ENCODE peak calls at places on chromosomes 1 and 21, in five cellular contexts. O is uterus, Q is lower lobe of right lung, J is Calu3, A is WTC11. Y is an unnamed sample.
A peak's percentile ranks its signal among the peaks of the same experiment; 100 is the strongest.

GRCh38 chr1:2604156-2604853 is 17.7 kb downstream of the PRXL2B start:
- DNase-seq in O (no peak), A (no peak), Q (no peak), J (no peak), Y (peak; percentile 13)

GRCh38 chr1:232123775-232124659 is 497.4 kb downstream of the DISC1 start:
- DNase-seq in O (no peak), Q (no peak), A (no peak), J (no peak), Y (no peak)

GRCh38 chr1:112358798-112359408 is 37.1 kb upstream of the CTTNBP2NL start:
- DNase-seq in J (peak; percentile 47), Q (peak; percentile 77), O (peak; percentile 83), A (peak; percentile 77), Y (peak; percentile 76)

GRCh38 chr1:47782414-47783165 is 214.6 kb downstream of the TRABD2B start:
- DNase-seq in Q (no peak), A (no peak), O (no peak), J (no peak), Y (no peak)

GRCh38 chr1:225700164-225700740 is 47.3 kb upstream of the ENAH start:
- DNase-seq in Q (no peak), O (no peak), J (peak; percentile 76), A (no peak), Y (no peak)

GRCh38 chr1:110159160-110159559 is 8.9 kb downstream of the SLC6A17 start:
- DNase-seq in J (no peak), O (no peak), A (no peak), Q (no peak), Y (no peak)

GRCh38 chr1:173451981-173452380 is 25.2 kb upstream of the PRDX6 start:
- DNase-seq in O (no peak), A (no peak), J (no peak), Q (peak; percentile 54), Y (no peak)

GRCh38 chr1:201594575-201595245 is 55.8 kb downstream of the NAV1 start:
- DNase-seq in O (peak; percentile 37), A (peak; percentile 81), Q (peak; percentile 46), J (peak; percentile 24), Y (no peak)

GRCh38 chr1:10402729-10403274 is 3.9 kb downstream of the PGD start:
- DNase-seq in O (no peak), J (no peak), Q (no peak), A (no peak), Y (no peak)

GRCh38 chr1:150364231-150365003 is 470 bp downstream of the RPRD2 start:
- DNase-seq in A (peak; percentile 80), Q (peak; percentile 90), J (peak; percentile 86), O (peak; percentile 79), Y (peak; percentile 76)
- TF ChIP-seq CTCF in A (no peak), Q (no peak), J (no peak), O (no peak), Y (no peak)

DNA sequence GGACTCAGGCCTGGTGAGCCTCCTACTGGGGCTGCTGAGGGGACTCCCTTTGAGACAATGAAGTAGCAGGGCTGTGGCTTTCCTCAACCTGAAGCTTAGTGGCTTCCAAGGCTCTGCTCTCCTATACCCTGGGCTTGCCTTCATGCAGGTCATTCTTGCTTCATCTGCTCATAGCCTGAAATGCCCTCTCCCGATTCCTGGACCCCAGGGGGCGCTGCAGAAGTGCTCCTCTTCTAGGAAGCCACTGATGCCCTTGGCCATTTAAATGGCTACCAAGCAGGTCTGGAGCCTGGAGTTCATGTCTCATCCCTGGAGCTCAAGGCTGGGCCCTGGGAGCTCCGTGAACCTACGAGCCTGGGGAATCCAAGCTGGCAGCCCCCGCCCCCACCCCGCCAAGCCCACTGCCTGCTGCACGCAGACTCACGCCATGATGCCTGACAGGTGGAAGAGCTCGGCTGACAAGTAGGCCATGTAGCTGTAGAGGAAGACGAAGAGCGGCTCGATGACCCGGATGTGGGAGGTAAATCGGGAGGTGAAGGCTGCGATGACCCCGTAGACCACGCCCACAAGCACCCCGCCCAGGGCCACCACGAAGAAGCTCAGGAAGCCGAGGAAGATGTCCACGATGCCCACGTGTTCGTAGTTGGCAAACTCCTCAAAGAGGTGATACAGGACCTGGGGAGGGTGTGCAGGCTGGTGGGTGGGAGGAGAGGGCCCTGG is 45.7 kb downstream of the SLC9A1 start:
- DNase-seq in A (peak; percentile 85), O (no peak), J (peak; percentile 45), Q (no peak), Y (peak; percentile 59)
- TF ChIP-seq CTCF in A (peak; percentile 22), O (no peak), J (no peak), Q (peak; percentile 17), Y (no peak)

GRCh38 chr21:30042443-30042842 is 102.6 kb upstream of the GRIK1 start:
- DNase-seq in Q (no peak), O (no peak), J (no peak), A (no peak), Y (no peak)

GRCh38 chr21:30044447-30045064 is 104.8 kb upstream of the GRIK1 start:
- DNase-seq in O (no peak), Q (no peak), A (no peak), J (peak; percentile 2), Y (peak; percentile 18)
- TF ChIP-seq CTCF in O (peak; percentile 47), Q (peak; percentile 78), A (peak; percentile 39), J (peak; percentile 46), Y (peak; percentile 82)

DNA sequence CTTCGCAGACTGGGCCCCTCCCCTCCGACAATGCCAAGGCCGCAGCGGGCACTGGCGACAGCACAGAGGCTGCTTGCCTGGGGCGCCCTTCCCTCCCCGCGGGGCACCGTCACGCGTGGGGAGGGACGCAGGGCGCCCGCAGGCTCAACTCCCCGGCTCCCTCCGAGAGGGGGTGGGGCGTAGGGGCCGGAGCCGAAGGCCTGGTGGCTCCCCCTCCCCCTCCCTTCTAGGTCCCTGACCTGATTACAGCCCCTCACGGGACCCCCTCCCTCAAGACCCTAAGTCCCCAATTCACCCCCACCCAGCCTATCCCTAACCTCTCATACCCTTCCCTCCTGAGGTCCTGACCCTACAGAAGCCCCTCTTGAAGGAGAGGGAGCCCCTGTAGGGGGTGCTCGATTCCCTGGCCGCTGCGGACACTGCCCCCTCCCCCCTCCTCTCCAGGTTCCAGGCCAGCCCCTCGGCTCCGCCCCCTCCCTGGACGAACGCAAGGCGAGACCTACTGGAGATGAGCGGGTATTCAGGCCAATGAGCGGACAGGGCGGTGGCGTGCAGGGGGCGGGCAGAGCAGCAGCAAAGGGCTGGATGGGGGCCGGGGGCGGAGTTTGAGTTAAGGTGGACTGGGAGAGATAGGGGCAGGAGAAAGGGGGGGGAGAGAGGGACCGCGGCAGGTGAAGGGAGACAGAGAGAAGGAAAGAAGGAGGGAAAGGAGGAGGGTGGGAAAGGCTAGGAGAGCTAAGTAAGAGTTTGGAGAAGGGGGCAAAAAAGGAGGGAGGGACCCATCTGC is 721 bp upstream of the ZBTB7B start:
- DNase-seq in Q (peak; percentile 100), A (peak; percentile 100), J (peak; percentile 100), O (peak; percentile 100), Y (peak; percentile 100)
- TF ChIP-seq CTCF in Q (peak; percentile 41), A (no peak), J (peak; percentile 40), O (peak; percentile 41), Y (no peak)

DNA sequence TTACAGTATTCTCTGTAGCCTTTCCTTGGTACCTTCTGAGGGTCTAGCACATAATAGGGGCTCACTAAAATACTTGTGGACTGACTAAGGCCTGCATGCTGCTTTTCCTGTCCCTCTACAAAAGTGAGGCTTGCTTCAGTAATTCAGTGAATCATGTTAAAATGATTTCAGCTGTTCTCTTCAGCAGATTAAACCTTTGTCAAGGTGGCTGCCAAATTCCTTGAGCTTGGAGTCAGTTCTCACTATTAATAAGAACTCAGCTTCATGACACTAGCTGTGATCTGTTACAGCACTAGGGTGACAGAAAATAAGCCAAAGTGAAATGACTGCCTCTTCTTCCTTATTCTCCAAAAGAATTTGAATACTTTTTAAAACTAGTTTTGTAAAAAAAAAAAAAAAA is 128.8 kb downstream of the KCNN3 start:
- DNase-seq in O (no peak), J (no peak), A (no peak), Q (no peak), Y (no peak)
- TF ChIP-seq CTCF in O (no peak), J (no peak), A (no peak), Q (no peak), Y (no peak)

DNA sequence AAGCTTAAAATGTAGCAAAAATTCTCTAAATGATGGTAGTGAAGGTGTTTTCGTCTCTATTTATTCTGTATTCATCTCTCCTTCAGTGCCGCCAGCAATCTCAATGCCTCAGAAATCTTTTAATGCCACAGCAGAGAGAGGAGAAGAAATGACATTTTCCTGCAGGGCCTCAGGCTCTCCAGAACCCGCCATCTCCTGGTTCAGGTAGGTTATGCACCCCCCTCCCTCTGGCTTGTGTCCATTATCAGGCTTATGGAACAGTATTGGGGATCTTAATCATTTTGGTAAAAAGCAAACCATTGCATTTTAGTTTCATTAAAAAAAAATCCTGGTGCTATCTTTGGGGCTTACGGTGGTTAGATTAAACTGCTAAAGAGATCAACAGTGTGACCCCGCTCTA is 326.1 kb downstream of the NCAM2 start:
- DNase-seq in A (peak; percentile 17), J (no peak), Q (no peak), O (no peak), Y (no peak)
- TF ChIP-seq CTCF in A (no peak), J (no peak), Q (no peak), O (no peak), Y (no peak)

DNA sequence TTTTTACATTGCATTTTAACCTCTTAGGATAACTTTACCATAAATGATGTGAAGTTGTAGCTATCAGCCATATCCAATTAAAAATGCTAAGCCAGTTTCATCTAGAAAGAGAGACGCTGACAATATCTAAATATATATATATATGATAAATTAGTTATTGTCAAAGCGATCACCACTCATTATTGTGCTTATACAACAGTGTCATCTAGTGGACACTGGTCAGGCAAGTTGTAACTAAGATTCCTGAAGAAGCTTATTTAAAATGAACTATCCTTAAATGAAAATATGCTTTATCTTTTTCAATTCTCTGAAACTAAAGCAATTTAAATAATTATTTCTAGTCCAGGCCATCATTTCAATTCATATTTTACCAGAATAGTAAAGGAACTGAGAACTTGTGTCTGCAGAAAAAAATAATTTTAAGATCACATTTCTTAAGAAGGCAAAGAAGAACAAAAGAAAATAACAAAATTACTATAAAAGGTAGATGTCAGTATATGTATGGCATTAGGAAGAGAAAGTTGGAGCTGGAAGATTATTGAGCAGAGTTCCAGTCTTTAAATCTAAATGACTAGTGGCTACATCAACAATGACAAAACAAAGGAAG is 193.3 kb upstream of the SNX7 start:
- DNase-seq in A (no peak), J (peak; percentile 9), O (no peak), Q (no peak), Y (no peak)
- TF ChIP-seq CTCF in A (no peak), J (peak; percentile 59), O (peak; percentile 40), Q (peak; percentile 80), Y (peak; percentile 82)

GRCh38 chr1:175195281-175195680 is 2.7 kb upstream of the KIAA0040 start:
- DNase-seq in J (no peak), O (no peak), Q (no peak), A (no peak), Y (no peak)
- TF ChIP-seq CTCF in J (no peak), O (no peak), Q (no peak), A (no peak), Y (no peak)

Y was measured in colonic mucosa.